ENCODE peak calls at places on chromosomes 12 and 14, in four cellular contexts. One of them, this sample, is unnamed.

GRCh38 chr14:81169711-81170103 is 51.1 kb downstream of the GTF2A1 start:
- DNase-seq in endothelial cell of umbilical vein: peak; percentile 38
- DNase-seq in psoas muscle: peak; percentile 84
- DNase-seq in SK-N-SH: peak; percentile 32
- DNase-seq in this sample: peak; percentile 77

GRCh38 chr12:70402597-70402996 is 36.5 kb downstream of the KCNMB4 start:
- DNase-seq in psoas muscle: no peak
- DNase-seq in endothelial cell of umbilical vein: no peak
- DNase-seq in SK-N-SH: no peak
- DNase-seq in this sample: no peak

GRCh38 chr12:94032368-94032767 is 116.0 kb upstream of the PLXNC1 start:
- DNase-seq in endothelial cell of umbilical vein: no peak
- DNase-seq in SK-N-SH: no peak
- DNase-seq in psoas muscle: no peak
- DNase-seq in this sample: no peak

GRCh38 chr12:119179335-119180021 is 747 bp downstream of the HSPB8 start:
- DNase-seq in psoas muscle: no peak
- DNase-seq in SK-N-SH: no peak
- DNase-seq in endothelial cell of umbilical vein: peak; percentile 43
- DNase-seq in this sample: no peak

GRCh38 chr14:104545151-104545931 is 34.2 kb upstream of the C14orf180 start:
- DNase-seq in SK-N-SH: no peak
- DNase-seq in endothelial cell of umbilical vein: no peak
- DNase-seq in psoas muscle: peak; percentile 40
- DNase-seq in this sample: no peak

GRCh38 chr12:130957304-130957621 is 3.6 kb downstream of the ADGRD1 start:
- DNase-seq in psoas muscle: no peak
- DNase-seq in endothelial cell of umbilical vein: no peak
- DNase-seq in SK-N-SH: no peak
- DNase-seq in this sample: no peak

GRCh38 chr12:55930771-55931316 is at the start of gene DGKA:
- DNase-seq in psoas muscle: no peak
- DNase-seq in endothelial cell of umbilical vein: peak; percentile 70
- DNase-seq in SK-N-SH: peak; percentile 74
- DNase-seq in this sample: peak; percentile 25

GRCh38 chr12:96395236-96395635 is 5.0 kb downstream of the CDK17 start:
- DNase-seq in SK-N-SH: no peak
- DNase-seq in psoas muscle: no peak
- DNase-seq in endothelial cell of umbilical vein: peak; percentile 17
- DNase-seq in this sample: no peak

GRCh38 chr12:44021471-44021971 is 185.6 kb downstream of the TMEM117 start:
- DNase-seq in psoas muscle: no peak
- DNase-seq in endothelial cell of umbilical vein: no peak
- DNase-seq in SK-N-SH: no peak
- DNase-seq in this sample: no peak

GRCh38 chr12:90090929-90091651 is 382.5 kb upstream of the ATP2B1 start:
- DNase-seq in endothelial cell of umbilical vein: peak; percentile 12
- DNase-seq in SK-N-SH: no peak
- DNase-seq in psoas muscle: peak; percentile 55
- DNase-seq in this sample: no peak
- H3K27ac ChIP-seq in endothelial cell of umbilical vein: no peak overlapping the region
- H3K27ac ChIP-seq in SK-N-SH: no peak overlapping the region
- H3K27ac ChIP-seq in psoas muscle: peak overlapping the region; percentile 58
- H3K27ac ChIP-seq in this sample: no peak overlapping the region

DNA sequence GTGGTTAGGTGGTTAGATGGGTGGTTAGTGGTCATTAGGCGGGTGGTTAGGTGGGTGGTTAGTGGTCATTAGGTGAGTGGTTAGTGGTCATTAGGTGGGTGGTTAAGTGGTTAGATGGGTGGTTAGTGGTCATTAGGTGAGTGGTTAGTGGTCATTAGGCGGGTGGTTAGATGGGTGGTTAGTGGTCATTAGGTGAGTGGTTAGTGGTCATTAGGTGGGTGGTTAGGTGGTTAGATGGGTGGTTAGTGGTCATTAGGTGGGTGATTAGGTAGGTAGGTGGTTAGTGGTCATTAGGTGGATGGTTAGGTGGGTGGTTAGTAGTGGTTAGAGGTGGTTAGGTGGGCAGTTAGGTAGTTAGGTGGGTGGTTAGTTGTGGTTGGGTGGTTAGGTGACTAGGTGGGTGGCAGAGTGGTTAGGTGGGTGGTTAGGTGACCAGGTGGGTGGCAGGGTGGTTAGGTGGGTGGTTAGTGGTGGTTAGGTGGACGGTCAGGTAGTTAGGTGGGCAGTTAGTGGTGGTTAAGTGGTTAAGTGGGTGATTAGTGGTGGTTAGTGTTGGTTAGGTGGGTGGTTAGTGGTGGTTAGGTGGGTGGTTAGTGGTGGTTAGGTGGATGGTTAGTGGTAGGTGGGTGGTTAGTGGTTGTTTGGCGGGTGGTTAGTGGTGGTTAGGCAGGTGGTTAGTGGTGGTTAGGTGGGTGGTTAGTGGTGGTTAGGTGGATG is 8.0 kb upstream of the TMEM119 start:
- DNase-seq in endothelial cell of umbilical vein: no peak
- DNase-seq in psoas muscle: no peak
- DNase-seq in SK-N-SH: no peak
- DNase-seq in this sample: no peak
- TF ChIP-seq CTCF in endothelial cell of umbilical vein: no peak
- TF ChIP-seq CTCF in psoas muscle: no peak
- TF ChIP-seq CTCF in SK-N-SH: no peak
- TF ChIP-seq CTCF in this sample: no peak

DNA sequence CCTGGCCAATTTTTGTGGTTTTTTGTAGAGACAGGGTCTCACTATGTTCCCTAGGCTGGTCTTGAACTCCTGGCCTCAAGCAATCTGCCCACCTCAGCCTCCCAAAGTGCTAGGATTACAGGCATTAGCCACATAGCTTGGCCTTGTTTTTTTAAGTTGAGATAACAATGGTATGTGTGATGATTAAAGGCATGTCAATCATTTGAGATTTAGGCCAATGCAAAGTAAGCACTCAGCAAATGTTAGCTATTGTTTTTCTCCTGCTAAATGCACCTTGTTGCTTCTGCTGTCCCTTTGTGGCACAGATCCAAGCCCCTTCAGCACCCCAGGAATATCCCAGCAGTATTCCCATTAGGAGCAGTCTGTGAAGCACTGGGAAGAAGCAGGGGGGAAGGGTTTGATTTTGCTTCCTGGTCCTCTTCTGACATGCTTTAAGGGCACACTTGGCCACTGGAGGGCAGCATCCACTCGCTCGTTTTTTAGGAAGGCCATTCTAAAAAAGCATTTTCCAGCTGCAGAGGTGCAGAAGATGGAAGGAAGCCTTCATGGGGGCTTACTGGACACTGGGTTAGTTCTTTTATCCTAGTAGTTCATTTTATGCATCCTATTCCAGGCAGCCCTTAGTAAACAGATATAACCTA is 70.2 kb upstream of the ZFP36L1 start:
- DNase-seq in SK-N-SH: peak; percentile 79
- DNase-seq in endothelial cell of umbilical vein: peak; percentile 83
- DNase-seq in psoas muscle: peak; percentile 84
- DNase-seq in this sample: peak; percentile 76
- H3K27ac ChIP-seq in SK-N-SH: no peak overlapping the region
- H3K27ac ChIP-seq in endothelial cell of umbilical vein: no peak overlapping the region
- H3K27ac ChIP-seq in psoas muscle: no peak overlapping the region
- H3K27ac ChIP-seq in this sample: no peak overlapping the region

DNA sequence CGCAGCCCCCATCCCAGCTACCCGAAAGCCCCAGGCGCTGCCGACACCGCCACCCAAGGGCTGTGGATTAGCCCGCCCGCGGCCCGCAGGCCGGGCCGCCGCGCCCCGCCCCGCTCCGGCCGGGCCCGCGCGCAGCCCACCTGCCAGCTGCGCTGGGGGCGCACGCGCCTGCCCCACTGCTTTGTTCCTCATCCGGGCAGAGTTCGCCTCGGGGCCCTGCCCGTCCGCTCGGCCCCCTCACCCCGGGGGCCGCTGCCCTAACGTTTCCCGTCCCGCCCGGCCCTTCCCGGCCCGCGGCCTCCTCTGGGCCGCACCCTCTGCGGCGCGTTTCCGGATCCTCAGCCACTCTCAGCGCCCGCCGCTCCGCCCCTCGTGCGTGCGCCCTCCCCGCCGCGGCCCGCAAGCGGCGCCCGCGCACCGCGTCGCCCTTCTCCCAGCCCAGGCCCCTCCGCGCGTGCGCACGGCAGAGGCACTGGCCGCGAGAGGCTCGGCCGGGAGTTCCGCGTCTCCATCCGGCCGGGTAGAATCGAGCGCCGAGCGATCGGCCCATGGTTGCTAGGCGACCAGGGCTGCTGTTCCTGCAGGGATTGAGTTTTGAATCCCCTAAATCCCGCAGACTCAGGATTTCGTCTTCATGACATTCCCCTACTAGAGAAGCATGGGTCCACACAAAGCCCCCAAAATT is at the start of gene PRDM4:
- DNase-seq in endothelial cell of umbilical vein: peak; percentile 96
- DNase-seq in SK-N-SH: peak; percentile 99
- DNase-seq in psoas muscle: peak; percentile 97
- DNase-seq in this sample: peak; percentile 93
- TF ChIP-seq CTCF in endothelial cell of umbilical vein: peak; percentile 22
- TF ChIP-seq CTCF in SK-N-SH: peak; percentile 31
- TF ChIP-seq CTCF in psoas muscle: peak; percentile 36
- TF ChIP-seq CTCF in this sample: peak; percentile 49

GRCh38 chr12:106107566-106107965 is 31.2 kb downstream of the NUAK1 start:
- DNase-seq in psoas muscle: no peak
- DNase-seq in SK-N-SH: no peak
- DNase-seq in endothelial cell of umbilical vein: peak; percentile 18
- DNase-seq in this sample: no peak
- H3K27ac ChIP-seq in psoas muscle: peak overlapping the region; percentile 71
- H3K27ac ChIP-seq in SK-N-SH: peak overlapping the region; percentile 67
- H3K27ac ChIP-seq in endothelial cell of umbilical vein: no peak overlapping the region
- H3K27ac ChIP-seq in this sample: peak overlapping the region; percentile 98

GRCh38 chr12:64466178-64466577 is 14.3 kb downstream of the TBK1 start:
- DNase-seq in SK-N-SH: no peak
- DNase-seq in psoas muscle: no peak
- DNase-seq in endothelial cell of umbilical vein: no peak
- DNase-seq in this sample: no peak
- TF ChIP-seq CTCF in SK-N-SH: no peak
- TF ChIP-seq CTCF in psoas muscle: no peak
- TF ChIP-seq CTCF in endothelial cell of umbilical vein: no peak
- TF ChIP-seq CTCF in this sample: no peak

GRCh38 chr14:101825797-101826196 is 64.3 kb downstream of the PPP2R5C start:
- DNase-seq in psoas muscle: no peak
- DNase-seq in endothelial cell of umbilical vein: no peak
- DNase-seq in SK-N-SH: no peak
- DNase-seq in this sample: no peak

GRCh38 chr14:101824339-101824727 is 62.8 kb downstream of the PPP2R5C start:
- DNase-seq in SK-N-SH: no peak
- DNase-seq in endothelial cell of umbilical vein: peak; percentile 31
- DNase-seq in psoas muscle: no peak
- DNase-seq in this sample: no peak

GRCh38 chr14:101828038-101828437 is 66.5 kb downstream of the PPP2R5C start:
- DNase-seq in SK-N-SH: no peak
- DNase-seq in psoas muscle: no peak
- DNase-seq in endothelial cell of umbilical vein: no peak
- DNase-seq in this sample: no peak

GRCh38 chr14:101826359-101826758 is 64.8 kb downstream of the PPP2R5C start:
- DNase-seq in SK-N-SH: no peak
- DNase-seq in endothelial cell of umbilical vein: no peak
- DNase-seq in psoas muscle: no peak
- DNase-seq in this sample: no peak

DNA sequence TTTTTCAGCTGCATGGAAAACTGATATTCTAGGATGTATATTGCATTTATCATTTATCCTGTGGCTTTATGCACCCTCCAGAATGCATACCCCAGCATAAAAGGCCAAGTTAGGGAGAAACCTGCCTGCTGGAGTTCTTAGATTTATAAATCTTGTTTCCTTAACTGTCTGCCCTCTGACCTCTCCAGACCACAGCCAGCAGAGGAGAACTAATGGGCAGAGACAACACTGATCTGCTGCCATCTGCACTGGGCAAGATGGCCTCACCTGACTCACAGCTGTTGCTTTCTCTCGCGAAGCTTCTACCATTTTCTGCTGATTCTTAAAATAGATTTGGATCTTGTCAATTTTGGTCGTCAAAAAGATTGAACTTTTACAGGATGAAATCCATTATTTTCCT is 65.8 kb downstream of the PPP2R5C start:
- DNase-seq in SK-N-SH: no peak
- DNase-seq in endothelial cell of umbilical vein: no peak
- DNase-seq in psoas muscle: no peak
- DNase-seq in this sample: no peak
- H3K27ac ChIP-seq in SK-N-SH: peak overlapping the region; percentile 43
- H3K27ac ChIP-seq in endothelial cell of umbilical vein: no peak overlapping the region
- H3K27ac ChIP-seq in psoas muscle: no peak overlapping the region
- H3K27ac ChIP-seq in this sample: no peak overlapping the region

GRCh38 chr12:103769240-103769945 is 71.6 kb downstream of the NT5DC3 start:
- DNase-seq in psoas muscle: no peak
- DNase-seq in SK-N-SH: no peak
- DNase-seq in endothelial cell of umbilical vein: no peak
- DNase-seq in this sample: no peak

GRCh38 chr12:103768467-103769123 is 72.4 kb downstream of the NT5DC3 start:
- DNase-seq in endothelial cell of umbilical vein: no peak
- DNase-seq in psoas muscle: no peak
- DNase-seq in SK-N-SH: no peak
- DNase-seq in this sample: no peak

GRCh38 chr12:103772367-103773108 is 68.5 kb downstream of the NT5DC3 start:
- DNase-seq in endothelial cell of umbilical vein: no peak
- DNase-seq in psoas muscle: no peak
- DNase-seq in SK-N-SH: no peak
- DNase-seq in this sample: no peak

GRCh38 chr12:103773109-103773905 is 67.7 kb downstream of the NT5DC3 start:
- DNase-seq in psoas muscle: no peak
- DNase-seq in SK-N-SH: no peak
- DNase-seq in endothelial cell of umbilical vein: no peak
- DNase-seq in this sample: no peak

GRCh38 chr12:103771466-103771865 is 69.6 kb downstream of the NT5DC3 start:
- DNase-seq in SK-N-SH: peak; percentile 61
- DNase-seq in psoas muscle: peak; percentile 60
- DNase-seq in endothelial cell of umbilical vein: peak; percentile 46
- DNase-seq in this sample: no peak
- TF ChIP-seq CTCF in SK-N-SH: peak; percentile 68
- TF ChIP-seq CTCF in psoas muscle: peak; percentile 52
- TF ChIP-seq CTCF in endothelial cell of umbilical vein: peak; percentile 56
- TF ChIP-seq CTCF in this sample: peak; percentile 46

GRCh38 chr12:118046430-118046829 is 14.5 kb downstream of the WSB2 start:
- DNase-seq in psoas muscle: no peak
- DNase-seq in SK-N-SH: no peak
- DNase-seq in endothelial cell of umbilical vein: no peak
- DNase-seq in this sample: no peak

GRCh38 chr12:118044075-118044474 is 16.9 kb downstream of the WSB2 start:
- DNase-seq in psoas muscle: no peak
- DNase-seq in endothelial cell of umbilical vein: no peak
- DNase-seq in SK-N-SH: no peak
- DNase-seq in this sample: no peak

GRCh38 chr12:118042091-118042490 is 18.9 kb downstream of the WSB2 start:
- DNase-seq in psoas muscle: no peak
- DNase-seq in SK-N-SH: no peak
- DNase-seq in endothelial cell of umbilical vein: no peak
- DNase-seq in this sample: no peak

GRCh38 chr12:118044577-118044976 is 16.4 kb downstream of the WSB2 start:
- DNase-seq in endothelial cell of umbilical vein: no peak
- DNase-seq in psoas muscle: peak; percentile 19
- DNase-seq in SK-N-SH: no peak
- DNase-seq in this sample: no peak
- H3K27ac ChIP-seq in endothelial cell of umbilical vein: no peak overlapping the region
- H3K27ac ChIP-seq in psoas muscle: no peak overlapping the region
- H3K27ac ChIP-seq in SK-N-SH: no peak overlapping the region
- H3K27ac ChIP-seq in this sample: no peak overlapping the region

This sample was measured in left ventricle myocardium inferior.